ENCODE peak calls at places on chromosomes 7 and 10, in seven cellular contexts. K is stomach, E is ovary, D is neural progenitor cell, H is IMR-90, J is Panc1, V is epithelial cell of proximal tubule. C is an unnamed sample.

GRCh38 chr7:67692425-67692824 is 695.8 kb downstream of the TYW1 start:
- DNase-seq in D (no peak), K (peak), J (peak), V (no peak), H (no peak), E (no peak), C (peak)

GRCh38 chr7:2523941-2524807 is 4.6 kb downstream of the LFNG start:
- DNase-seq in D (peak), E (no peak), K (peak), H (peak), V (no peak), J (no peak), C (peak)

GRCh38 chr7:51229106-51229537 is 87.5 kb downstream of the COBL start:
- DNase-seq in K (peak), H (no peak), D (peak), V (no peak), J (no peak), E (no peak), C (no peak)

GRCh38 chr10:20474064-20474463 is 423.0 kb downstream of the NEBL start:
- DNase-seq in J (no peak), E (no peak), H (no peak), V (no peak), D (no peak), K (no peak), C (no peak)

GRCh38 chr7:17523813-17524741 is 225.6 kb downstream of the AHR start:
- DNase-seq in V (no peak), D (no peak), J (peak), K (peak), H (peak), E (no peak), C (peak)

GRCh38 chr10:44883581-44884331 is 27.4 kb upstream of the TMEM72 start:
- DNase-seq in V (no peak), H (no peak), J (no peak), E (no peak), D (no peak), K (no peak), C (no peak)

GRCh38 chr7:107879400-107880035 is 11.5 kb upstream of the DLD start:
- DNase-seq in K (peak), E (no peak), J (peak), H (peak), D (peak), V (no peak), C (peak)

GRCh38 chr7:140640060-140640611 is 477 bp downstream of the DENND2A start:
- DNase-seq in V (no peak), K (peak), H (peak), D (peak), J (no peak), E (peak), C (no peak)

GRCh38 chr10:45418859-45419672 is 45.0 kb downstream of the ALOX5 start:
- DNase-seq in K (peak), V (no peak), D (peak), E (peak), H (peak), J (no peak), C (peak)

GRCh38 chr7:92403760-92404074 is 43.6 kb upstream of the GATAD1 start:
- DNase-seq in E (no peak), J (no peak), V (no peak), K (no peak), D (no peak), H (no peak), C (no peak)

GRCh38 chr7:106015586-106016218 is 52.6 kb downstream of the CDHR3 start:
- DNase-seq in E (no peak), J (no peak), H (no peak), V (no peak), D (no peak), K (no peak), C (no peak)

GRCh38 chr10:8768854-8769253 is 714.4 kb downstream of the GATA3 start:
- DNase-seq in D (no peak), E (no peak), K (no peak), V (no peak), H (no peak), J (no peak), C (no peak)

GRCh38 chr7:15326044-15326644 is 235.7 kb downstream of the AGMO start:
- DNase-seq in K (no peak), V (no peak), E (no peak), H (peak), D (peak), J (peak), C (peak)

GRCh38 chr7:45221266-45221665 is 63.7 kb downstream of the RAMP3 start:
- DNase-seq in K (no peak), V (no peak), D (no peak), J (no peak), E (no peak), H (no peak), C (no peak)

GRCh38 chr10:51649064-51649463 is 50.3 kb downstream of the CSTF2T start:
- DNase-seq in H (peak), D (no peak), J (no peak), K (no peak), E (no peak), V (no peak), C (no peak)

GRCh38 chr10:109067051-109067450 is 856.3 kb downstream of the XPNPEP1 start:
- DNase-seq in H (no peak), E (no peak), K (no peak), J (no peak), D (no peak), V (peak), C (no peak)

GRCh38 chr10:819816-820215 is 111.7 kb downstream of the LARP4B start:
- DNase-seq in H (no peak), V (no peak), D (no peak), K (no peak), J (no peak), E (no peak), C (no peak)

GRCh38 chr10:47311193-47311899 is 10.9 kb upstream of the GDF2 start:
- DNase-seq in J (no peak), E (no peak), V (no peak), H (no peak), K (peak), D (no peak), C (no peak)

GRCh38 chr7:112414855-112415490 is 35.3 kb upstream of the IFRD1 start:
- DNase-seq in E (no peak), K (no peak), J (no peak), D (peak), H (peak), V (no peak), C (peak)

GRCh38 chr7:94632338-94633024 is 23.5 kb downstream of the SGCE start:
- DNase-seq in K (no peak), J (no peak), V (no peak), H (peak), E (no peak), D (no peak), C (peak)

GRCh38 chr10:77305650-77306632 is 331.7 kb downstream of the KCNMA1 start:
- DNase-seq in E (no peak), V (no peak), K (no peak), J (no peak), H (peak), D (no peak), C (peak)

GRCh38 chr10:75403144-75404022 is 1.8 kb upstream of the ZNF503 start:
- DNase-seq in D (peak), K (peak), H (no peak), J (no peak), E (peak), V (no peak), C (peak)

GRCh38 chr7:136183981-136184380 is 206.8 kb upstream of the MTPN start:
- DNase-seq in H (peak), K (no peak), J (no peak), D (peak), E (no peak), V (no peak), C (no peak)

GRCh38 chr10:98748298-98748697 is 301.6 kb upstream of the HPS1 start:
- DNase-seq in D (peak), E (no peak), J (peak), H (peak), K (no peak), V (no peak), C (peak)

GRCh38 chr10:31620236-31621151 is 301.5 kb downstream of the ZEB1 start:
- DNase-seq in K (no peak), D (peak), V (no peak), J (no peak), E (peak), H (peak), C (peak)

GRCh38 chr7:46004965-46005364 is 83.9 kb upstream of the IGFBP3 start:
- DNase-seq in K (no peak), H (no peak), E (no peak), V (no peak), J (no peak), D (no peak), C (no peak)

GRCh38 chr10:68288680-68289079 is 43.2 kb upstream of the HNRNPH3 start:
- DNase-seq in H (no peak), J (no peak), E (no peak), K (no peak), D (no peak), V (no peak), C (no peak)

GRCh38 chr10:25113231-25114035 is 61.4 kb upstream of the GPR158 start:
- DNase-seq in H (peak), K (peak), E (peak), J (peak), V (peak), D (peak), C (peak)

GRCh38 chr7:13057462-13058200 is 370.2 kb downstream of the ARL4A start:
- DNase-seq in D (no peak), V (no peak), K (no peak), H (no peak), J (no peak), E (no peak), C (no peak)

GRCh38 chr7:134084488-134085144 is 42.5 kb upstream of the LRGUK start:
- DNase-seq in H (no peak), E (no peak), D (no peak), J (no peak), K (no peak), V (no peak), C (no peak)

GRCh38 chr7:123748171-123748733 is 551 bp downstream of the WASL start:
- DNase-seq in H (peak), J (no peak), V (no peak), E (peak), K (peak), D (peak), C (peak)

GRCh38 chr10:77692782-77693181 is 55.2 kb upstream of the KCNMA1 start:
- DNase-seq in H (peak), E (no peak), D (no peak), K (no peak), V (no peak), J (no peak), C (peak)

GRCh38 chr7:70215491-70215890 is 617.2 kb downstream of the AUTS2 start:
- DNase-seq in E (no peak), H (no peak), K (no peak), V (no peak), D (no peak), J (no peak), C (peak)

GRCh38 chr10:132313305-132313704 is 5.6 kb upstream of the STK32C start:
- DNase-seq in H (no peak), J (no peak), V (no peak), E (peak), D (no peak), K (no peak), C (no peak)

GRCh38 chr7:54785261-54785660 is 26.2 kb upstream of the SEC61G start:
- DNase-seq in V (no peak), D (no peak), J (no peak), K (no peak), E (no peak), H (peak), C (peak)

GRCh38 chr7:3188946-3189345 is 112.1 kb upstream of the SDK1 start:
- DNase-seq in D (no peak), E (no peak), H (no peak), K (no peak), V (no peak), J (no peak), C (no peak)

GRCh38 chr10:29443745-29444523 is 155.1 kb downstream of the LYZL1 start:
- DNase-seq in J (no peak), K (no peak), E (no peak), H (peak), D (no peak), V (no peak), C (peak)

GRCh38 chr7:151745090-151745638 is 131.8 kb downstream of the PRKAG2 start:
- DNase-seq in V (peak), H (peak), D (no peak), E (no peak), J (peak), K (peak), C (peak)

GRCh38 chr7:33744293-33744692 is 161.0 kb upstream of the BMPER start:
- DNase-seq in V (no peak), J (no peak), D (peak), H (peak), E (no peak), K (no peak), C (peak)

GRCh38 chr10:89836840-89837172 is 135.4 kb downstream of the KIF20B start:
- DNase-seq in K (no peak), H (no peak), J (no peak), D (no peak), E (no peak), V (no peak), C (no peak)

GRCh38 chr10:89838002-89838615 is 136.7 kb downstream of the KIF20B start:
- DNase-seq in K (no peak), V (no peak), J (no peak), E (no peak), D (no peak), H (no peak), C (no peak)

GRCh38 chr10:89837173-89838001 is 136.0 kb downstream of the KIF20B start:
- DNase-seq in H (peak), V (no peak), J (no peak), D (no peak), E (peak), K (peak), C (peak)
- TF ChIP-seq CTCF in H (no peak), V (peak), J (peak), D (no peak), E (no peak), K (no peak), C (no peak)

GRCh38 chr10:5546891-5547683 is 22.3 kb downstream of the CALML3 start:
- DNase-seq in H (peak), D (no peak), J (no peak), K (peak), V (no peak), E (peak), C (no peak)
- H3K4me3 ChIP-seq in H (no peak), D (no peak), J (peak), K (no peak), V (peak), E (no peak), C (no peak)

GRCh38 chr7:117186218-117186617 is 136.6 kb downstream of the WNT2 start:
- DNase-seq in D (no peak), J (no peak), K (no peak), E (no peak), H (peak), V (no peak), C (no peak)

GRCh38 chr7:117186631-117187030 is 136.2 kb downstream of the WNT2 start:
- DNase-seq in J (no peak), H (no peak), V (no peak), E (no peak), D (no peak), K (no peak), C (no peak)

GRCh38 chr7:117185124-117185523 is 137.7 kb downstream of the WNT2 start:
- DNase-seq in J (no peak), H (no peak), K (no peak), E (no peak), D (no peak), V (no peak), C (no peak)

GRCh38 chr7:117183729-117184128 is 139.1 kb downstream of the WNT2 start:
- DNase-seq in K (no peak), E (no peak), H (no peak), V (no peak), D (no peak), J (no peak), C (no peak)

GRCh38 chr7:117184367-117184766 is 138.5 kb downstream of the WNT2 start:
- DNase-seq in E (no peak), H (no peak), D (no peak), K (no peak), V (no peak), J (no peak), C (no peak)
- TF ChIP-seq CTCF in E (no peak), H (no peak), D (no peak), K (no peak), V (no peak), J (no peak), C (no peak)

DNA sequence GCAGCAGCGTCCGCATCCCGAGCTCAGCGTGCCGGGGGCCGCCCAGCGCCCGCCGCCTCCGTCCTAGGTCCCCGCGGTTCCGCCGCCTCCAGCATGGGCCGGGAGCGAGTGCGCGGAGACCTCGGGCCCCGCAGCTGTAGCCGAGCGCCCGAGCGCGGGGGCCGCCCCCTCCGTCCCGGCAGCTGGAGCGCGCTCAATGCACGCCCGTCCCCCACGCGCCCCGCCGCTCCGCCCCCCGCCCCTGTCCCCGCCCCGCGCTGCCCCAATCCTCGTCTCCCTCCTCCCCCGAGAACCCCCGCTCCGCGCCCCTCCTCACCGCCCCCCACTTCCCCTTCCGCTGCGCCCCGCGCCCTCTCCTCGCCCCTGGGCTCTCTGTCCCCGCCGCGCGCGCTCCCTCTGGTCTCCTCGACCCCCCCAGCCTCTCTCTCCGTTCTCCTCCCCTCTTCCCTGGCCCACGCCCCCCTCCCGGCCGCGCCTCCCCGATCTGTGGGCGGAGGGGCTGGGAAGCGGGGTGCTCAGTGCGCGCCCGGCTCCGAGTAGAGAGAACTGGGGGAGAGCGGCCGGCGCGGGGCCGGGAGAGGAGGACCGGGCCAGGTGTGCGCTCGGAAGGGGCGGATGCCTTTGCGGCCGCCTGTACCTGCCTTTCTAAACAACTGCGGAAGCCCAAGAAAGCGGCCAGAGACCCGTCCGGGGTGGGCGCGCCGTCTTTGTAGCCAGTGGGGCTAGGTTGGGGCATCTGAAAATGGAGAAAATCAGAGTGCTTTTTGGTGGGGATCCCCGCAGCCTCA is at the start of gene VIPR2:
- DNase-seq in K (no peak), D (peak), V (no peak), H (no peak), J (no peak), E (peak), C (no peak)
- H3K4me3 ChIP-seq in K (peak), D (peak), V (no peak), H (no peak), J (peak), E (peak), C (no peak)

DNA sequence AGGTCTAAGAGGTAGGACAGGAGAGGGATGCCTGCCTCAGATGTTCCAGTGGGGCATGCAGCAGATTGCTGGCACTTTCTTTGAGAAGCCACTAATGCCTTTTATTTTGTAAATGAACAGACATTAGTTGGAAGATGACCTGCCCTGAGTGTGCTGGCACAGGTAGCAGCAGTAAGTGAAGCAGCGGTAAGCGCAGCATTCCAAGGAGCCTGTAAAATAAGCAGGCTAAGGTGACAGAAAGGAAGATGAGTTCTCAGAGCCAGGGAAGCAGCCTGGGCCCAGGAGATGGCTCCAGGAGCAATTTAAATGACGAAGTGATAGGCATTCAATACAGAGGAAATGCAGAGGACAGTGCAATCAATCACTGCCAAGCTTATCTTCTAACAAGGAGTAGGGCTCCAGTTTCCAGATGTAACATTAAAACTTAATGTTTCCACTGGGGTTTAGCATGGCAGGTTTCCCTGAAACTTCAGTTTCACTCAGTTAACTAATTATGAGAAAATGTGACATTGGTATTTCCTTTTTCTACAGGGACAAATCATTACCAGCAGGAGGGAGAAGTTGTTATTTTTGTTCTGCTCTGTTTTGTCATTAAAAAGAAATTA is 96.4 kb upstream of the PTN start:
- DNase-seq in D (no peak), J (no peak), V (no peak), E (no peak), H (no peak), K (no peak), C (peak)
- TF ChIP-seq CTCF in D (no peak), J (no peak), V (no peak), E (no peak), H (no peak), K (no peak), C (no peak)

GRCh38 chr7:24702674-24703235 is 54.5 kb downstream of the GSDME start:
- DNase-seq in K (no peak), H (peak), V (no peak), J (no peak), D (no peak), E (no peak), C (peak)
- H3K4me3 ChIP-seq in K (no peak), H (no peak), V (no peak), J (no peak), D (no peak), E (no peak), C (no peak)

GRCh38 chr7:6542368-6542767 is 8.9 kb downstream of the GRID2IP start:
- DNase-seq in D (no peak), V (no peak), H (no peak), K (no peak), E (no peak), J (no peak), C (no peak)
- TF ChIP-seq CTCF in D (no peak), V (no peak), H (no peak), K (no peak), E (no peak), J (no peak), C (no peak)

GRCh38 chr7:91266067-91266930 is 2.1 kb downstream of the FZD1 start:
- DNase-seq in D (peak), H (peak), E (peak), J (no peak), V (no peak), K (no peak), C (no peak)
- H3K4me3 ChIP-seq in D (peak), H (peak), E (peak), J (no peak), V (peak), K (peak), C (peak)